ENCODE peak calls at places on chromosome 6, in ten cellular contexts. U, F, C, W, D, G, P, Q, X and L are unnamed samples.

GRCh38 chr6:109526905-109527628 is 44.0 kb upstream of the ZBTB24 start:
- DNase-seq in U (no peak), F (peak; percentile 22), C (peak; percentile 69), W (peak; percentile 50), D (no peak), G (peak; percentile 57), P (peak; percentile 67), Q (peak; percentile 60), X (peak; percentile 46), L (peak; percentile 68)

GRCh38 chr6:142300758-142301251 is 1.0 kb upstream of the ADGRG6 start:
- DNase-seq in U (no peak), F (peak; percentile 25), C (peak; percentile 55), W (peak; percentile 60), D (no peak), G (no peak), P (peak; percentile 93), Q (peak; percentile 29), X (no peak), L (no peak)

GRCh38 chr6:90294989-90295853 is 1.4 kb downstream of the BACH2 start:
- DNase-seq in U (peak; percentile 41), F (peak; percentile 32), C (no peak), W (peak; percentile 27), D (no peak), G (no peak), P (peak; percentile 56), Q (peak; percentile 29), X (peak; percentile 79), L (no peak)

GRCh38 chr6:91132461-91132860 is 545.6 kb upstream of the MAP3K7 start:
- DNase-seq in U (no peak), F (no peak), C (no peak), W (no peak), D (no peak), G (no peak), P (no peak), Q (no peak), X (no peak), L (no peak)

GRCh38 chr6:43770417-43771209 is 602 bp downstream of the VEGFA start:
- DNase-seq in U (peak; percentile 52), F (peak; percentile 66), C (no peak), W (peak; percentile 85), D (no peak), G (no peak), P (peak; percentile 65), Q (peak; percentile 55), X (peak; percentile 81), L (peak; percentile 77)

GRCh38 chr6:100269189-100269588 is 195.5 kb downstream of the SIM1 start:
- DNase-seq in U (no peak), F (no peak), C (no peak), W (no peak), D (no peak), G (no peak), P (peak; percentile 81), Q (no peak), X (no peak), L (no peak)

GRCh38 chr6:166786704-166787293 is 159.7 kb upstream of the RPS6KA2 start:
- DNase-seq in U (no peak), F (no peak), C (peak; percentile 62), W (no peak), D (peak; percentile 50), G (peak; percentile 38), P (peak; percentile 61), Q (peak; percentile 51), X (peak; percentile 78), L (peak; percentile 16)

GRCh38 chr6:169035381-169036280 is 218.0 kb downstream of the THBS2 start:
- DNase-seq in U (no peak), F (no peak), C (no peak), W (no peak), D (no peak), G (no peak), P (no peak), Q (no peak), X (peak; percentile 48), L (no peak)

GRCh38 chr6:142825760-142826159 is 119.2 kb downstream of the HIVEP2 start:
- DNase-seq in U (no peak), F (no peak), C (no peak), W (no peak), D (no peak), G (no peak), P (no peak), Q (no peak), X (no peak), L (no peak)

GRCh38 chr6:81999270-81999669 is 246.8 kb upstream of the TENT5A start:
- DNase-seq in U (no peak), F (no peak), C (no peak), W (no peak), D (no peak), G (no peak), P (no peak), Q (no peak), X (no peak), L (no peak)

GRCh38 chr6:9085054-9085746 is 649.9 kb upstream of the SLC35B3 start:
- DNase-seq in U (no peak), F (no peak), C (no peak), W (no peak), D (no peak), G (no peak), P (no peak), Q (no peak), X (no peak), L (no peak)

GRCh38 chr6:19637010-19637409 is 200.2 kb upstream of the ID4 start:
- DNase-seq in U (no peak), F (no peak), C (no peak), W (no peak), D (no peak), G (no peak), P (no peak), Q (no peak), X (no peak), L (no peak)

GRCh38 chr6:43491750-43492661 is 14.6 kb downstream of the TJAP1 start:
- DNase-seq in U (peak; percentile 76), F (peak; percentile 71), C (no peak), W (peak; percentile 72), D (peak; percentile 95), G (no peak), P (peak; percentile 50), Q (peak; percentile 84), X (peak; percentile 52), L (no peak)

GRCh38 chr6:134117409-134117808 is 65.0 kb upstream of the SLC2A12 start:
- DNase-seq in U (no peak), F (no peak), C (no peak), W (no peak), D (peak; percentile 82), G (no peak), P (no peak), Q (no peak), X (peak; percentile 19), L (no peak)

GRCh38 chr6:21946298-21946783 is 350.5 kb downstream of the PRL start:
- DNase-seq in U (peak; percentile 32), F (no peak), C (no peak), W (no peak), D (no peak), G (no peak), P (no peak), Q (no peak), X (no peak), L (no peak)

GRCh38 chr6:39430968-39431523 is 108.5 kb upstream of the KCNK16 start:
- DNase-seq in U (peak; percentile 70), F (peak; percentile 57), C (no peak), W (peak; percentile 53), D (peak; percentile 90), G (no peak), P (no peak), Q (peak; percentile 15), X (peak; percentile 84), L (peak; percentile 3)

GRCh38 chr6:165616116-165616515 is 46.9 kb downstream of the PDE10A start:
- DNase-seq in U (no peak), F (no peak), C (no peak), W (no peak), D (peak; percentile 68), G (no peak), P (peak; percentile 8), Q (no peak), X (no peak), L (no peak)
- H3K4me3 ChIP-seq in U (peak overlapping the region; percentile 18), F (no peak overlapping the region), C (no peak overlapping the region), W (no peak overlapping the region), D (peak overlapping the region; percentile 25), G (peak overlapping the region; percentile 25), P (no peak overlapping the region), Q (no peak overlapping the region), X (no peak overlapping the region), L (no peak overlapping the region)

DNA sequence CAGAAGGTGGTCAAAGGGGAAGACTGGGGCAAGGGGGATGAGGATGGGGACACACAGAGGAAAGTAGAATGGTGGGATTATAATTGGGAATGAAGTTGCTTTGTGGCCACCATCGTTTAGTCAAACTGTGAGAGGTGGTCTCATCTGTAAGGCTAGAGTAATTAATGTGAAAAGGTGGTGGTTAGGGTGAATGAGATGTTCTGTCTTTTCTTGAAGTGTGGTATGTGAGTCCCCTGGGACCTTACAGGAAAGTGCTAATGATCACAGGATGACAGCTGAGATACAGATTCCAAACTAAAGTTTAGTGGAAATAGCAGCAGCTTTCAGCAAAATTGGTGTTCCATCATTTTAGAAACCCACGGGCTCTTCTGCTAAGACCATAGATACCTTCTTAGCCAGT is 10.7 kb downstream of the ZFAND3 start:
- DNase-seq in U (no peak), F (no peak), C (no peak), W (no peak), D (no peak), G (no peak), P (no peak), Q (no peak), X (no peak), L (no peak)
- TF ChIP-seq POLR2AphosphoS5 in U (no peak), F (no peak), C (no peak), W (no peak), D (no peak), G (no peak), P (no peak), Q (no peak), X (no peak), L (no peak)

GRCh38 chr6:36599791-36600209 is 5.6 kb downstream of the SRSF3 start:
- DNase-seq in U (peak; percentile 40), F (no peak), C (no peak), W (peak; percentile 37), D (no peak), G (no peak), P (no peak), Q (no peak), X (peak; percentile 51), L (no peak)
- H3K4me3 ChIP-seq in U (peak overlapping the region; percentile 72), F (no peak overlapping the region), C (no peak overlapping the region), W (no peak overlapping the region), D (peak overlapping the region; percentile 85), G (peak overlapping the region; percentile 3), P (no peak overlapping the region), Q (no peak overlapping the region), X (peak overlapping the region; percentile 58), L (no peak overlapping the region)

DNA sequence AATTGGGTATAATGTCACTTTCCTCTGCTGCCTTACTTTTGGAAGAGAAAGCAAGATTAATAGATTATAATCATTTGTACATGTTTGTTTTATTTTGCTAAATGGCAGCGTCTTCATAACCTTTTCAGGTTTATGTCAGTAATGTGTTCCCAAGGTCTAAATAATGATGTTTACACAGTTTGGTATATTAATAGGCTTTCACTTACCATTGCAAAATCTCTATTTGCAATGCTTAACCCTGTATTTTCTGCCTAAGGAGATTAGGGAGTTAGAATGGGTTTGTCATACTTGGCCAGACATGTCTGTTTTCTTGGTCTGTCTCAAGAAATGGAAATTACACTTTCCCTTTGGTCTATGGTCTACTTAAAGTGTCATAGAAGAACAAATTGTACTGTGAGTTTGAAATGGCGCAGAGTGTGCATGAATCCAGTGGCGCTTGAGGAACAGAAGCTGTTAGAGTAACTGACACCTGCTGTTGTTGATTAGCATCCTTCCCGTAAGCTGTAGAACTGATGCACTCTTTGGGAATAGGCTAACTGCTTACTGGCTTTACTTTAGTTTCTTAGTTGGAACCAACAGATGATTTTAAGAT is 261.1 kb downstream of the SAMD5 start:
- DNase-seq in U (no peak), F (no peak), C (no peak), W (no peak), D (no peak), G (no peak), P (no peak), Q (no peak), X (no peak), L (no peak)
- TF ChIP-seq POLR2AphosphoS5 in U (no peak), F (no peak), C (no peak), W (no peak), D (no peak), G (no peak), P (no peak), Q (peak; percentile 19), X (no peak), L (no peak)